ENCODE peak calls at places on chromosomes 1 and 21, in seven cellular contexts. M is osteocyte, B is T1000, I is ureter, C is Calu3, Q is GDM1, H is stomach. K is an unnamed sample.

GRCh38 chr1:18199462-18199861 is 91.9 kb downstream of the IGSF21 start:
- DNase-seq in M (no peak), B (no peak), I (no peak), C (no peak), Q (no peak), H (no peak), K (no peak)

GRCh38 chr21:18951291-18952038 is 547.9 kb upstream of the TMPRSS15 start:
- DNase-seq in M (no peak), B (no peak), I (no peak), C (no peak), Q (peak), H (no peak), K (no peak)

GRCh38 chr1:21468597-21468996 is 28.7 kb downstream of the NBPF3 start:
- DNase-seq in M (no peak), B (no peak), I (no peak), C (no peak), Q (no peak), H (peak), K (no peak)

GRCh38 chr21:34836103-34836932 is 167.5 kb downstream of the CLIC6 start:
- DNase-seq in M (no peak), B (peak), I (peak), C (peak), Q (no peak), H (peak), K (peak)

GRCh38 chr1:232553809-232554208 is 76.1 kb downstream of the SIPA1L2 start:
- DNase-seq in M (no peak), B (no peak), I (no peak), C (no peak), Q (no peak), H (no peak), K (no peak)

GRCh38 chr1:36941579-36941978 is 92.7 kb downstream of the GRIK3 start:
- DNase-seq in M (no peak), B (no peak), I (no peak), C (no peak), Q (no peak), H (no peak), K (no peak)

GRCh38 chr1:24960071-24960801 is 30.2 kb upstream of the RUNX3 start:
- DNase-seq in M (no peak), B (no peak), I (no peak), C (no peak), Q (no peak), H (no peak), K (no peak)

GRCh38 chr1:228405979-228406265 is 713 bp downstream of the TRIM11 start:
- DNase-seq in M (no peak), B (no peak), I (no peak), C (peak), Q (no peak), H (no peak), K (no peak)

GRCh38 chr1:213391445-213391844 is 340.4 kb downstream of the RPS6KC1 start:
- DNase-seq in M (no peak), B (no peak), I (no peak), C (no peak), Q (no peak), H (no peak), K (no peak)

GRCh38 chr21:45264146-45264918 is 23.4 kb downstream of the POFUT2 start:
- DNase-seq in M (peak), B (no peak), I (peak), C (no peak), Q (no peak), H (peak), K (no peak)

GRCh38 chr1:88612783-88613182 is 71.3 kb upstream of the PKN2 start:
- DNase-seq in M (no peak), B (no peak), I (no peak), C (peak), Q (no peak), H (no peak), K (no peak)

GRCh38 chr1:81670286-81670685 is 130.4 kb upstream of the ADGRL2 start:
- DNase-seq in M (no peak), B (peak), I (peak), C (peak), Q (no peak), H (peak), K (no peak)

GRCh38 chr21:44583800-44584147 is 3.4 kb upstream of the KRTAP10-5 start:
- DNase-seq in M (no peak), B (no peak), I (no peak), C (no peak), Q (no peak), H (no peak), K (no peak)

GRCh38 chr1:209585672-209586071 is 2.2 kb downstream of the CAMK1G start:
- DNase-seq in M (no peak), B (no peak), I (peak), C (peak), Q (no peak), H (peak), K (peak)

GRCh38 chr1:211577826-211578639 is 928 bp downstream of the SLC30A1 start:
- DNase-seq in M (peak), B (peak), I (peak), C (peak), Q (peak), H (peak), K (peak)

GRCh38 chr1:2342384-2343022 is 48.9 kb downstream of the MORN1 start:
- DNase-seq in M (no peak), B (no peak), I (no peak), C (no peak), Q (no peak), H (no peak), K (no peak)

GRCh38 chr1:219159946-219160645 is 13.6 kb upstream of the LYPLAL1 start:
- DNase-seq in M (no peak), B (no peak), I (peak), C (no peak), Q (no peak), H (no peak), K (no peak)

GRCh38 chr1:33181906-33182305 is at the start of gene TRIM62:
- DNase-seq in M (peak), B (peak), I (peak), C (peak), Q (peak), H (peak), K (peak)

GRCh38 chr1:222914861-222915632 is 100.2 kb downstream of the DISP1 start:
- DNase-seq in M (no peak), B (no peak), I (no peak), C (no peak), Q (no peak), H (no peak), K (no peak)

GRCh38 chr1:4655674-4656532 is 1.5 kb downstream of the AJAP1 start:
- DNase-seq in M (no peak), B (no peak), I (peak), C (peak), Q (no peak), H (no peak), K (peak)

GRCh38 chr1:33819913-33820311 is 44.0 kb upstream of the HMGB4 start:
- DNase-seq in M (no peak), B (no peak), I (no peak), C (no peak), Q (no peak), H (no peak), K (no peak)

GRCh38 chr1:93768380-93768863 is 86.8 kb upstream of the BCAR3 start:
- DNase-seq in M (no peak), B (no peak), I (no peak), C (no peak), Q (no peak), H (no peak), K (no peak)

GRCh38 chr1:155196103-155196892 is 11.4 kb downstream of the THBS3 start:
- DNase-seq in M (no peak), B (no peak), I (no peak), C (no peak), Q (no peak), H (no peak), K (no peak)

GRCh38 chr1:162366149-162366548 is 10.5 kb downstream of the SPATA46 start:
- DNase-seq in M (no peak), B (no peak), I (no peak), C (no peak), Q (no peak), H (no peak), K (no peak)

GRCh38 chr1:31707711-31708110 is 3.9 kb upstream of the COL16A1 start:
- DNase-seq in M (no peak), B (no peak), I (no peak), C (peak), Q (no peak), H (no peak), K (no peak)

GRCh38 chr1:40161888-40162397 is 756 bp downstream of the RLF start:
- DNase-seq in M (no peak), B (no peak), I (no peak), C (no peak), Q (no peak), H (no peak), K (no peak)

GRCh38 chr21:31316072-31316471 is 28.0 kb downstream of the TIAM1 start:
- DNase-seq in M (no peak), B (no peak), I (no peak), C (no peak), Q (no peak), H (no peak), K (no peak)

GRCh38 chr21:41606706-41607105 is 98.7 kb upstream of the TMPRSS2 start:
- DNase-seq in M (no peak), B (no peak), I (no peak), C (no peak), Q (no peak), H (no peak), K (peak)

GRCh38 chr1:167332503-167332902 is 111.8 kb downstream of the POU2F1 start:
- DNase-seq in M (no peak), B (no peak), I (no peak), C (no peak), Q (no peak), H (no peak), K (no peak)

GRCh38 chr21:44400791-44401385 is 47.5 kb downstream of the TRPM2 start:
- DNase-seq in M (peak), B (no peak), I (no peak), C (no peak), Q (no peak), H (no peak), K (peak)

GRCh38 chr21:31909153-31909771 is 36.4 kb downstream of the HUNK start:
- DNase-seq in M (no peak), B (no peak), I (no peak), C (no peak), Q (no peak), H (no peak), K (no peak)

GRCh38 chr1:234770031-234770795 is 160.2 kb upstream of the IRF2BP2 start:
- DNase-seq in M (no peak), B (no peak), I (no peak), C (no peak), Q (no peak), H (no peak), K (no peak)

GRCh38 chr1:31196685-31197084 is 43.0 kb downstream of the NKAIN1 start:
- DNase-seq in M (no peak), B (no peak), I (no peak), C (no peak), Q (no peak), H (no peak), K (no peak)

GRCh38 chr21:46084709-46085108 is 13.2 kb upstream of the COL6A2 start:
- DNase-seq in M (peak), B (no peak), I (no peak), C (no peak), Q (no peak), H (no peak), K (no peak)

GRCh38 chr1:17369466-17369865 is 2.5 kb upstream of the PADI6 start:
- DNase-seq in M (no peak), B (no peak), I (no peak), C (no peak), Q (no peak), H (no peak), K (no peak)

GRCh38 chr1:68384872-68385390 is 64.8 kb downstream of the RPE65 start:
- DNase-seq in M (no peak), B (peak), I (no peak), C (peak), Q (no peak), H (no peak), K (no peak)